ENCODE peak calls at places on chromosomes 7 and 10, in nine cellular contexts. One of them, this sample, is unnamed.

GRCh38 chr7:108403597-108404217 is 52.5 kb downstream of the NRCAM start:
- DNase-seq in body of pancreas: no peak
- DNase-seq in cardiac fibroblast: no peak
- DNase-seq in B cell: no peak
- DNase-seq in astrocyte of the spinal cord: no peak
- DNase-seq in OCI-LY7: no peak
- DNase-seq in DND-41: no peak
- DNase-seq in tibial artery: no peak
- DNase-seq in AG04450: no peak
- DNase-seq in this sample: no peak

GRCh38 chr7:138204989-138205298 is 128.7 kb downstream of the AKR1D1 start:
- DNase-seq in body of pancreas: no peak
- DNase-seq in cardiac fibroblast: no peak
- DNase-seq in B cell: no peak
- DNase-seq in astrocyte of the spinal cord: no peak
- DNase-seq in OCI-LY7: no peak
- DNase-seq in DND-41: no peak
- DNase-seq in tibial artery: no peak
- DNase-seq in AG04450: no peak
- DNase-seq in this sample: no peak

GRCh38 chr7:151351027-151351426 is 9.4 kb downstream of the NUB1 start:
- DNase-seq in body of pancreas: no peak
- DNase-seq in cardiac fibroblast: no peak
- DNase-seq in B cell: peak
- DNase-seq in astrocyte of the spinal cord: no peak
- DNase-seq in OCI-LY7: peak
- DNase-seq in DND-41: peak
- DNase-seq in tibial artery: no peak
- DNase-seq in AG04450: no peak
- DNase-seq in this sample: peak

GRCh38 chr7:74498996-74499834 is 45.5 kb downstream of the GTF2IRD1 start:
- DNase-seq in body of pancreas: no peak
- DNase-seq in cardiac fibroblast: no peak
- DNase-seq in B cell: no peak
- DNase-seq in astrocyte of the spinal cord: no peak
- DNase-seq in OCI-LY7: no peak
- DNase-seq in DND-41: no peak
- DNase-seq in tibial artery: no peak
- DNase-seq in AG04450: no peak
- DNase-seq in this sample: no peak

GRCh38 chr7:94266278-94266677 is 128.4 kb upstream of the COL1A2 start:
- DNase-seq in body of pancreas: peak
- DNase-seq in cardiac fibroblast: peak
- DNase-seq in B cell: no peak
- DNase-seq in astrocyte of the spinal cord: no peak
- DNase-seq in OCI-LY7: no peak
- DNase-seq in DND-41: no peak
- DNase-seq in tibial artery: peak
- DNase-seq in AG04450: no peak
- DNase-seq in this sample: no peak

GRCh38 chr7:158431941-158432347 is 155.7 kb downstream of the PTPRN2 start:
- DNase-seq in body of pancreas: peak
- DNase-seq in cardiac fibroblast: peak
- DNase-seq in B cell: no peak
- DNase-seq in astrocyte of the spinal cord: peak
- DNase-seq in OCI-LY7: no peak
- DNase-seq in DND-41: no peak
- DNase-seq in tibial artery: peak
- DNase-seq in AG04450: no peak
- DNase-seq in this sample: no peak

GRCh38 chr10:17756557-17757208 is 4.7 kb downstream of the TMEM236 start:
- DNase-seq in body of pancreas: peak
- DNase-seq in cardiac fibroblast: peak
- DNase-seq in B cell: peak
- DNase-seq in astrocyte of the spinal cord: no peak
- DNase-seq in OCI-LY7: no peak
- DNase-seq in DND-41: no peak
- DNase-seq in tibial artery: no peak
- DNase-seq in AG04450: no peak
- DNase-seq in this sample: no peak

GRCh38 chr10:102501201-102502028 is 1.1 kb downstream of the ACTR1A start:
- DNase-seq in body of pancreas: no peak
- DNase-seq in cardiac fibroblast: peak
- DNase-seq in B cell: no peak
- DNase-seq in astrocyte of the spinal cord: peak
- DNase-seq in OCI-LY7: peak
- DNase-seq in DND-41: no peak
- DNase-seq in tibial artery: no peak
- DNase-seq in AG04450: no peak
- DNase-seq in this sample: no peak

GRCh38 chr7:587769-588168 is 68.1 kb upstream of the PDGFA start:
- DNase-seq in body of pancreas: no peak
- DNase-seq in cardiac fibroblast: peak
- DNase-seq in B cell: no peak
- DNase-seq in astrocyte of the spinal cord: no peak
- DNase-seq in OCI-LY7: no peak
- DNase-seq in DND-41: no peak
- DNase-seq in tibial artery: no peak
- DNase-seq in AG04450: peak
- DNase-seq in this sample: no peak

GRCh38 chr7:4613855-4614548 is 68.1 kb upstream of the FOXK1 start:
- DNase-seq in body of pancreas: no peak
- DNase-seq in cardiac fibroblast: peak
- DNase-seq in B cell: no peak
- DNase-seq in astrocyte of the spinal cord: peak
- DNase-seq in OCI-LY7: no peak
- DNase-seq in DND-41: no peak
- DNase-seq in tibial artery: peak
- DNase-seq in AG04450: peak
- DNase-seq in this sample: no peak

GRCh38 chr10:12796431-12797185 is 204.9 kb downstream of the CCDC3 start:
- DNase-seq in body of pancreas: no peak
- DNase-seq in cardiac fibroblast: no peak
- DNase-seq in B cell: no peak
- DNase-seq in astrocyte of the spinal cord: no peak
- DNase-seq in OCI-LY7: no peak
- DNase-seq in DND-41: no peak
- DNase-seq in tibial artery: no peak
- DNase-seq in AG04450: no peak
- DNase-seq in this sample: no peak

GRCh38 chr10:71805776-71806705 is 32.7 kb upstream of the VSIR start:
- DNase-seq in body of pancreas: peak
- DNase-seq in cardiac fibroblast: peak
- DNase-seq in B cell: no peak
- DNase-seq in astrocyte of the spinal cord: peak
- DNase-seq in OCI-LY7: no peak
- DNase-seq in DND-41: no peak
- DNase-seq in tibial artery: no peak
- DNase-seq in AG04450: no peak
- DNase-seq in this sample: no peak

GRCh38 chr7:96388620-96389383 is 66.9 kb upstream of the SLC25A13 start:
- DNase-seq in body of pancreas: no peak
- DNase-seq in cardiac fibroblast: peak
- DNase-seq in B cell: no peak
- DNase-seq in astrocyte of the spinal cord: peak
- DNase-seq in OCI-LY7: no peak
- DNase-seq in DND-41: no peak
- DNase-seq in tibial artery: no peak
- DNase-seq in AG04450: peak
- DNase-seq in this sample: no peak

GRCh38 chr10:24047201-24047600 is 161.7 kb upstream of the KIAA1217 start:
- DNase-seq in body of pancreas: no peak
- DNase-seq in cardiac fibroblast: no peak
- DNase-seq in B cell: no peak
- DNase-seq in astrocyte of the spinal cord: no peak
- DNase-seq in OCI-LY7: no peak
- DNase-seq in DND-41: no peak
- DNase-seq in tibial artery: no peak
- DNase-seq in AG04450: no peak
- DNase-seq in this sample: no peak

GRCh38 chr7:37248396-37248836 is 200.2 kb downstream of the ELMO1 start:
- DNase-seq in body of pancreas: peak
- DNase-seq in cardiac fibroblast: no peak
- DNase-seq in B cell: no peak
- DNase-seq in astrocyte of the spinal cord: no peak
- DNase-seq in OCI-LY7: no peak
- DNase-seq in DND-41: no peak
- DNase-seq in tibial artery: no peak
- DNase-seq in AG04450: no peak
- DNase-seq in this sample: no peak

GRCh38 chr7:134847834-134848233 is 68.4 kb downstream of the CALD1 start:
- DNase-seq in body of pancreas: no peak
- DNase-seq in cardiac fibroblast: no peak
- DNase-seq in B cell: no peak
- DNase-seq in astrocyte of the spinal cord: no peak
- DNase-seq in OCI-LY7: no peak
- DNase-seq in DND-41: no peak
- DNase-seq in tibial artery: no peak
- DNase-seq in AG04450: no peak
- DNase-seq in this sample: no peak

GRCh38 chr7:134842901-134843300 is 63.5 kb downstream of the CALD1 start:
- DNase-seq in body of pancreas: no peak
- DNase-seq in cardiac fibroblast: no peak
- DNase-seq in B cell: no peak
- DNase-seq in astrocyte of the spinal cord: no peak
- DNase-seq in OCI-LY7: no peak
- DNase-seq in DND-41: no peak
- DNase-seq in tibial artery: no peak
- DNase-seq in AG04450: no peak
- DNase-seq in this sample: no peak

GRCh38 chr7:134842062-134842461 is 62.6 kb downstream of the CALD1 start:
- DNase-seq in body of pancreas: no peak
- DNase-seq in cardiac fibroblast: no peak
- DNase-seq in B cell: no peak
- DNase-seq in astrocyte of the spinal cord: no peak
- DNase-seq in OCI-LY7: no peak
- DNase-seq in DND-41: no peak
- DNase-seq in tibial artery: no peak
- DNase-seq in AG04450: no peak
- DNase-seq in this sample: no peak

GRCh38 chr7:134844200-134844599 is 64.8 kb downstream of the CALD1 start:
- DNase-seq in body of pancreas: no peak
- DNase-seq in cardiac fibroblast: no peak
- DNase-seq in B cell: no peak
- DNase-seq in astrocyte of the spinal cord: no peak
- DNase-seq in OCI-LY7: no peak
- DNase-seq in DND-41: no peak
- DNase-seq in tibial artery: no peak
- DNase-seq in AG04450: no peak
- DNase-seq in this sample: no peak

DNA sequence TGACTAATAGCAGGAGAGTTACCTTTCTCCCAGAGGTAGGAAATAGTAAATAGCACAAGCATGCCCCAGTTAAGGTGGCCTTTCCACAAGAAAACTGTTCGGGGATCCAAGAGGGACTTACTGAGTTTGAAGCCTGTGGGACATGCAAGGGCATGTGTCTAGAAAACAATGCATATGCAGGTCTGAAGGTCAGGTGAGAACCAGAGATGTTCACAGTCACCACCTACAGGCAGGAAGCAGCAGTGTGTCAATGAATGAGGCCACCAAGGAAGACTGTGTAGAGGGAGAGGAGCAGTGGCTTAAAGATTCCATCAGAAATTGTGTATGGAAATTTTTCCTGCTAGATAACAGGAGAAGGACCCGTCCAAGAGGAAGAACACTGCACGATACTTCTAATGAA is 66.0 kb downstream of the CALD1 start:
- DNase-seq in body of pancreas: peak
- DNase-seq in cardiac fibroblast: peak
- DNase-seq in B cell: peak
- DNase-seq in astrocyte of the spinal cord: no peak
- DNase-seq in OCI-LY7: peak
- DNase-seq in DND-41: no peak
- DNase-seq in tibial artery: no peak
- DNase-seq in AG04450: no peak
- DNase-seq in this sample: no peak
- TF ChIP-seq CTCF in body of pancreas: peak
- TF ChIP-seq CTCF in cardiac fibroblast: peak
- TF ChIP-seq CTCF in B cell: no peak
- TF ChIP-seq CTCF in astrocyte of the spinal cord: peak
- TF ChIP-seq CTCF in OCI-LY7: peak
- TF ChIP-seq CTCF in DND-41: peak
- TF ChIP-seq CTCF in tibial artery: peak
- TF ChIP-seq CTCF in AG04450: peak
- TF ChIP-seq CTCF in this sample: peak

GRCh38 chr10:131860806-131861440 is 39.9 kb upstream of the PPP2R2D start:
- DNase-seq in body of pancreas: no peak
- DNase-seq in cardiac fibroblast: no peak
- DNase-seq in B cell: no peak
- DNase-seq in astrocyte of the spinal cord: no peak
- DNase-seq in OCI-LY7: no peak
- DNase-seq in DND-41: no peak
- DNase-seq in tibial artery: peak
- DNase-seq in AG04450: no peak
- DNase-seq in this sample: no peak
- TF ChIP-seq CTCF in body of pancreas: no peak
- TF ChIP-seq CTCF in cardiac fibroblast: no peak
- TF ChIP-seq CTCF in B cell: no peak
- TF ChIP-seq CTCF in astrocyte of the spinal cord: no peak
- TF ChIP-seq CTCF in OCI-LY7: peak
- TF ChIP-seq CTCF in DND-41: no peak
- TF ChIP-seq CTCF in tibial artery: no peak
- TF ChIP-seq CTCF in AG04450: no peak
- TF ChIP-seq CTCF in this sample: no peak

DNA sequence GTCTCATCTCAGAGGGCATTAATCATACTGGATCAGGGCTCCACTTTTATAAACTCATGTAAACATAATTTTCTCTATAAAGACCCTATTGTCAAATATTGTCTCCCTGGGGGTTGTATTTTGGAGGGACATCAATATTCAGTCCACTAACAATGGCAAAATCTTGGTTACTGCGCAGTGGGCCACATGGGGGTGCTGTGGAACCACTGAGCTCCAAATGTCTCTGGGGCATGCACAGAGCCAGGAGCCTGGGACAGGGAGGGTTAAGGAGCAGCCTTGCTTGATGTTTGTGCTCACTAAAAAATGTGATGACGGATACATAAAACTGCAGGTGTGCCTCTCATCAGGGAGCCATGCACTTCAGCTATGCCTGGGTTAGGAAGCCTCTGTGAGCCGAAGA is 62.1 kb upstream of the PRSS58 start:
- DNase-seq in body of pancreas: no peak
- DNase-seq in cardiac fibroblast: no peak
- DNase-seq in B cell: no peak
- DNase-seq in astrocyte of the spinal cord: no peak
- DNase-seq in OCI-LY7: peak
- DNase-seq in DND-41: peak
- DNase-seq in tibial artery: no peak
- DNase-seq in AG04450: no peak
- DNase-seq in this sample: peak
- TF ChIP-seq CTCF in body of pancreas: no peak
- TF ChIP-seq CTCF in cardiac fibroblast: peak
- TF ChIP-seq CTCF in B cell: no peak
- TF ChIP-seq CTCF in astrocyte of the spinal cord: peak
- TF ChIP-seq CTCF in OCI-LY7: peak
- TF ChIP-seq CTCF in DND-41: peak
- TF ChIP-seq CTCF in tibial artery: no peak
- TF ChIP-seq CTCF in AG04450: no peak
- TF ChIP-seq CTCF in this sample: peak

DNA sequence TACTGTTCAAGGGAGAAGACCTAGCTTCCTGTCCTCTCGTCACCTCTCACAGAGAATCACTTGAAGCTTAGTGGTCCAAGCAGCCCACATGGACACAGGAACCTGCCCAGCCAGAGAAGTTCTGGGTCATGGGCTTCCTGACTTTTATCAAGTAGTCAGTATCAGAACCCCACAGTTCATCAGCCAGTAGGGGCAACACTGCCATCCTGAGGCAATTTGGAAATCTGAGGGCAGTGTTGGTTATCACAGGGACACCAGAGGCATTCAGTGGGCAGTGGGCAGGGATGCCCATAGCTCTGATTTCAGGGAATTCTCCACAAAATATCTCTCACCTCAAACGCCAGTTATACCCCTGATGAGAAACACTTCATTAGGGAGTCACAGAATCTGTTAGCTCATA is 22.5 kb upstream of the MGAM2 start:
- DNase-seq in body of pancreas: no peak
- DNase-seq in cardiac fibroblast: no peak
- DNase-seq in B cell: no peak
- DNase-seq in astrocyte of the spinal cord: no peak
- DNase-seq in OCI-LY7: no peak
- DNase-seq in DND-41: no peak
- DNase-seq in tibial artery: no peak
- DNase-seq in AG04450: no peak
- DNase-seq in this sample: no peak
- TF ChIP-seq CTCF in body of pancreas: no peak
- TF ChIP-seq CTCF in cardiac fibroblast: no peak
- TF ChIP-seq CTCF in B cell: no peak
- TF ChIP-seq CTCF in astrocyte of the spinal cord: no peak
- TF ChIP-seq CTCF in OCI-LY7: no peak
- TF ChIP-seq CTCF in DND-41: no peak
- TF ChIP-seq CTCF in tibial artery: no peak
- TF ChIP-seq CTCF in AG04450: no peak
- TF ChIP-seq CTCF in this sample: no peak

This sample was measured in activated CD8-positive, alpha-beta T cell treated with anti-CD3 and anti-CD28 coated beads for 36 hours.